ENCODE peak calls at places on chromosomes 2 and 18, in seven cellular contexts. K is H7; I is suprapubic skin; Y is activated naive CD4-positive, alpha-beta T cell treated with anti-CD3 and anti-CD28 coated beads for 36 hours; C is T-helper 2 cell; E is AG10803; U is iPS-NIHi11. B is an unnamed sample.

GRCh38 chr18:3248062-3248669 is 565 bp downstream of the MYL12A start:
- DNase-seq in I (no peak), C (peak), E (no peak), U (no peak), Y (peak), K (no peak), B (no peak)

GRCh38 chr18:47595816-47596501 is 334.5 kb downstream of the SMAD2 start:
- DNase-seq in K (peak), E (no peak), C (no peak), U (peak), Y (peak), I (no peak), B (peak)

GRCh38 chr18:33156906-33157470 is 283.5 kb downstream of the CCDC178 start:
- DNase-seq in Y (no peak), K (no peak), C (no peak), I (no peak), E (no peak), U (no peak), B (no peak)

GRCh38 chr2:143939976-143940375 is 579.9 kb downstream of the ZEB2 start:
- DNase-seq in E (peak), K (no peak), Y (no peak), I (no peak), U (no peak), C (no peak), B (no peak)

GRCh38 chr2:186164325-186164724 is 321.7 kb upstream of the ZC3H15 start:
- DNase-seq in C (no peak), I (no peak), K (no peak), U (no peak), E (no peak), Y (no peak), B (no peak)

GRCh38 chr2:96484096-96484495 is 21.1 kb downstream of the NEURL3 start:
- DNase-seq in E (no peak), U (no peak), Y (no peak), C (no peak), I (no peak), K (no peak), B (no peak)

GRCh38 chr18:48616484-48617255 is 77.8 kb downstream of the CTIF start:
- DNase-seq in C (no peak), E (peak), U (no peak), Y (no peak), I (no peak), K (no peak), B (no peak)

GRCh38 chr2:105571445-105571987 is 172.7 kb upstream of the FHL2 start:
- DNase-seq in K (no peak), E (no peak), C (no peak), Y (no peak), I (peak), U (no peak), B (no peak)

B was measured in Panc1.